ENCODE peak calls at places on chromosomes 13 and 19, in nine cellular contexts. X, J, Y, U, I, Q, R, G and C are unnamed samples. For H3K27me3, the result is how much of the 10 kb centered on the place peaks cover.

GRCh38 chr13:113070855-113071254 is 34.7 kb upstream of the F7 start:
- DNase-seq in G (no peak), J (no peak), I (no peak), Q (no peak), R (no peak), Y (no peak), X (no peak), U (no peak), C (no peak)

GRCh38 chr19:4861147-4861546 is 6.3 kb downstream of the PLIN3 start:
- DNase-seq in U (peak), Q (no peak), R (no peak), J (no peak), I (peak), G (no peak), Y (no peak), X (no peak), C (no peak)

GRCh38 chr19:6108721-6109633 is 1.3 kb downstream of the RFX2 start:
- DNase-seq in J (peak), I (peak), Y (no peak), X (peak), U (peak), R (peak), G (no peak), Q (peak), C (no peak)

GRCh38 chr13:80141114-80141849 is 199.6 kb downstream of the SPRY2 start:
- DNase-seq in G (no peak), U (no peak), R (no peak), J (peak), I (no peak), X (peak), Q (no peak), Y (no peak), C (no peak)

GRCh38 chr19:45793178-45793564 is 526 bp upstream of the DMWD start:
- DNase-seq in Y (no peak), R (no peak), J (no peak), U (no peak), G (no peak), I (no peak), Q (no peak), X (no peak), C (no peak)

GRCh38 chr13:113906566-113906965 is 42.7 kb upstream of the GAS6 start:
- DNase-seq in Y (no peak), X (no peak), U (no peak), I (peak), G (no peak), R (no peak), Q (no peak), J (no peak), C (peak)

GRCh38 chr19:11092181-11092538 is 2.9 kb downstream of the LDLR start:
- DNase-seq in I (no peak), R (no peak), X (peak), Q (peak), G (no peak), J (no peak), Y (no peak), U (no peak), C (no peak)

GRCh38 chr19:1258707-1259205 is 10.4 kb downstream of the MIDN start:
- DNase-seq in R (no peak), G (no peak), I (no peak), Y (no peak), U (no peak), X (no peak), Q (no peak), J (no peak), C (no peak)

GRCh38 chr19:16315825-16316505 is 8.7 kb upstream of the KLF2 start:
- DNase-seq in J (no peak), U (peak), Q (no peak), G (no peak), R (no peak), I (peak), X (peak), Y (no peak), C (no peak)

GRCh38 chr13:80400164-80400767 is 59.3 kb upstream of the SPRY2 start:
- DNase-seq in G (no peak), J (no peak), R (no peak), I (no peak), Y (no peak), U (no peak), Q (no peak), X (no peak), C (no peak)

GRCh38 chr13:58869566-58869965 is 1238.0 kb downstream of the PCDH17 start:
- DNase-seq in U (no peak), Y (no peak), I (no peak), X (no peak), Q (no peak), G (no peak), R (no peak), J (no peak), C (no peak)

GRCh38 chr19:29969891-29970290 is 27.9 kb downstream of the URI1 start:
- DNase-seq in I (no peak), X (no peak), J (no peak), G (no peak), R (no peak), Q (no peak), U (no peak), Y (no peak), C (no peak)

GRCh38 chr19:55494172-55494761 is 6.0 kb downstream of the SSC5D start:
- DNase-seq in I (no peak), Y (no peak), R (no peak), X (peak), Q (no peak), G (no peak), U (no peak), J (no peak), C (peak)

GRCh38 chr13:24497742-24498141 is 14.8 kb downstream of the PARP4 start:
- DNase-seq in Y (no peak), X (no peak), J (no peak), R (no peak), G (no peak), U (no peak), Q (no peak), I (no peak), C (no peak)

DNA sequence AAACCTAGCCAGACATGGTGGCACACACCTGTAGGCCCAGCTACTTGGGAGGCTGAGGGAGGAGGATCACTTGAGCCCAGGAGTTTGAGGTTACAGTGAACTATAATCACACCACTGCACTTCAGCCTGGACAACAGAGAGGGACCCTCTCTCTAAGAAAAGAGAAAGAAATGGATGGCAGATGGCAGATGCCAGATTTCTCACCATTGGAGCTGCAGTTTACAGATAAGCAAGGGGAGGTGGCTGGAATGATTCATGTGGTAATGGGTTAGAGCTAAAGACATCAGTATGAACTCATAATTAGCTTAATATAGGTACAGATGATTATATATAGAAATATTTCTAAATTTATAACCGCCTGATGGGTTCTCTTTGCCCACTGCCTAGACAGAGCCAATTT is 80.1 kb upstream of the IPO5 start:
- DNase-seq in Y (no peak), J (no peak), U (no peak), X (no peak), Q (no peak), R (no peak), G (no peak), I (no peak), C (no peak)
- H3K27me3 ChIP-seq in Y (under half), J (under half), U (under half), X (under half), Q (under half), R (under half), G (under half), I (under half), C (under half)

DNA sequence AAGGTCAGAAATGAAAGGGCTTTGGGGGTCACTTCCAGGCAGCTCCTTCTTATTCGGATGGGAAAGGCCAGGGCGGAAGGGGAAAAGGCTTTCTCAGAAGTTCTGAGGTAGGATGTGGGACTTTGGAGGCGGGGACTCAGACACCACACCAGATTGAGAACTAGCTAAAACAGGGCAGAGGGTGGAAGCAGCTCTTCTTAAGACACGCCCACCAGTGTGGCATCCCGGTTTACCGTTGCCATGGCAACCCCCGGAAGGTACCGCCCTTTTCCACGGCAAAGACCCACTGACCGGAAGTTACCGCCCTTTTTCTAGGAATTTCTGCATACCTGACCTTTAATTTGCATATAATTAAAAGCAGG is 3.8 kb upstream of the LILRA5 start:
- DNase-seq in X (no peak), Y (no peak), G (no peak), I (no peak), R (no peak), J (no peak), U (no peak), Q (no peak), C (no peak)
- H3K27me3 ChIP-seq in X (under half), Y (under half), G (half or more), I (under half), R (under half), J (under half), U (under half), Q (under half), C (under half)

GRCh38 chr13:105008606-105009005 is 1526.9 kb downstream of the EFNB2 start:
- DNase-seq in J (no peak), Q (no peak), R (no peak), X (no peak), U (no peak), G (no peak), I (no peak), Y (no peak), C (no peak)
- H3K27me3 ChIP-seq in J (under half), Q (under half), R (under half), X (under half), U (under half), G (under half), I (under half), Y (under half), C (under half)

GRCh38 chr19:18793144-18794028 is 2.3 kb upstream of the COMP start:
- DNase-seq in Y (no peak), X (no peak), U (no peak), Q (no peak), I (no peak), R (no peak), J (no peak), G (no peak), C (no peak)

GRCh38 chr19:18794692-18795091 is 3.6 kb upstream of the COMP start:
- DNase-seq in U (no peak), I (no peak), J (no peak), Q (no peak), X (no peak), R (no peak), Y (no peak), G (no peak), C (no peak)

GRCh38 chr19:18794029-18794313 is 2.9 kb upstream of the COMP start:
- DNase-seq in J (no peak), I (no peak), X (no peak), Q (no peak), Y (no peak), R (no peak), G (no peak), U (no peak), C (no peak)

GRCh38 chr19:18796239-18796638 is 5.1 kb upstream of the COMP start:
- DNase-seq in I (no peak), Y (no peak), G (no peak), X (no peak), R (no peak), U (no peak), Q (no peak), J (no peak), C (no peak)

GRCh38 chr19:18795540-18795939 is 4.4 kb upstream of the COMP start:
- DNase-seq in J (no peak), X (peak), R (no peak), U (no peak), Q (no peak), G (no peak), I (no peak), Y (no peak), C (no peak)
- H3K27me3 ChIP-seq in J (under half), X (half or more), R (under half), U (half or more), Q (half or more), G (half or more), I (under half), Y (under half), C (under half)

GRCh38 chr13:110438211-110438610 is 123.3 kb downstream of the RAB20 start:
- DNase-seq in Q (no peak), R (no peak), Y (no peak), J (no peak), X (no peak), I (no peak), U (no peak), G (no peak), C (no peak)

GRCh38 chr13:110440946-110441731 is 120.4 kb downstream of the RAB20 start:
- DNase-seq in J (no peak), U (peak), I (peak), X (no peak), R (no peak), G (no peak), Q (no peak), Y (no peak), C (no peak)

GRCh38 chr13:110436276-110436675 is 125.2 kb downstream of the RAB20 start:
- DNase-seq in Y (no peak), X (peak), G (no peak), I (no peak), U (no peak), Q (no peak), R (no peak), J (no peak), C (no peak)

GRCh38 chr13:110436786-110437370 is 124.6 kb downstream of the RAB20 start:
- DNase-seq in X (no peak), R (no peak), Y (no peak), Q (no peak), U (no peak), J (no peak), I (no peak), G (no peak), C (no peak)

DNA sequence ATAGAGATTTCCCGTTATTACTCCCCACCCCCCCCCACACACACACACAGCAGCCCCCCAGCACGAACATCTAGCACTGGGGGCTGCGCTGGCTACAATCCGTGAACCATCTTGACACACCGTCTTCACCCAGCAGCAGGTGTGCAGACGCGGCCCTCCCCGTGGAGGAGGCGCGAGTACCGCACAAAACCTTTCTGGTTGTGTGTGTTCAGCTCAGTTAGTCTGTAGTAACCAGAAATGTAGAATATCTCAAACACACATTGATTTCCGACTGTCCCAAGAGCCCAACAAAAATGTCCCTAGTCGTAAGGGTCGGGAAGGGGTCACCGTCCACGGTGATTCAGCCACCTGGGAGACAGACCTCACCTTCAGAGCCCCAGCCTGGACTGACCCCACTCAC is 122.7 kb downstream of the RAB20 start:
- DNase-seq in J (no peak), I (no peak), Q (no peak), U (no peak), R (no peak), X (no peak), Y (no peak), G (no peak), C (no peak)
- H3K27me3 ChIP-seq in J (under half), I (under half), Q (under half), U (under half), R (under half), X (under half), Y (under half), G (under half), C (under half)

DNA sequence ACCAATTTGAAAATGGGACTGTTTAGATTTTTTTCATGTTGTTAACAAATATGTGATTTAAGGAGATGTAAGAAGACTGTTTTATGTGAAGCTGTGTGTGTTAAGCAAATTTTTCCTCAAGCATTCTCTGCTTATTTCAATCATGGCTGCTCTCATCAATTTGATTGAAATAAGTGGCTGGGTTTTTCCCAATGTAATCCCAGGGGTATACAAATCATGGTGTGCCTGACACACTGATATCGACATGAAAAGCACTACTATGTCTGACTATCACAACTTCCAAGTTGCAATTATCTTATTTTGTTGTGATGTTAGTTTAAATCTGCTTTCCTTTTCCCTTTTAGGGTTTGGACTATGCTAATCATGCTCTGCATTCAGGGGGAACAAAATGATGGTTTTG is 283.7 kb downstream of the HS6ST3 start:
- DNase-seq in I (no peak), Y (no peak), Q (no peak), G (no peak), R (no peak), X (no peak), J (no peak), U (no peak), C (no peak)
- H3K27me3 ChIP-seq in I (under half), Y (under half), Q (under half), G (under half), R (under half), X (under half), J (under half), U (under half), C (under half)

GRCh38 chr13:96089749-96090239 is at the start of gene HS6ST3:
- DNase-seq in Y (no peak), G (peak), J (peak), U (no peak), Q (no peak), I (no peak), R (no peak), X (peak), C (no peak)
- H3K27me3 ChIP-seq in Y (half or more), G (under half), J (under half), U (half or more), Q (half or more), I (under half), R (under half), X (half or more), C (under half)